ENCODE peak calls at places on chromosomes 4 and X, in five cellular contexts. G is HL-60, Q is K562, T is fibroblast of lung, V is AG10803. O is an unnamed sample.

GRCh38 chr4:54992266-54992665 is 133.1 kb downstream of the KDR start:
- DNase-seq in G (no peak), Q (no peak), T (peak; percentile 19), V (no peak), O (no peak)

GRCh38 chr4:71685975-71686374 is 97.9 kb downstream of the GC start:
- DNase-seq in G (no peak), Q (no peak), T (no peak), V (no peak), O (no peak)

GRCh38 chrX:427812-428725 is 41.4 kb upstream of the PPP2R3B start:
- DNase-seq in G (no peak), Q (peak; percentile 24), T (no peak), V (peak; percentile 19), O (peak; percentile 67)

GRCh38 chr4:169335331-169335730 is 64.6 kb upstream of the SH3RF1 start:
- DNase-seq in G (no peak), Q (no peak), T (peak; percentile 86), V (peak; percentile 38), O (peak; percentile 21)

GRCh38 chr4:141853091-141853734 is 216.8 kb downstream of the IL15 start:
- DNase-seq in G (no peak), Q (no peak), T (no peak), V (peak; percentile 32), O (peak; percentile 16)

GRCh38 chr4:62670509-62670908 is 1470.4 kb downstream of the ADGRL3 start:
- DNase-seq in G (no peak), Q (no peak), T (peak; percentile 20), V (no peak), O (no peak)

GRCh38 chr4:175790067-175790466 is 22.0 kb downstream of the GPM6A start:
- DNase-seq in G (no peak), Q (no peak), T (no peak), V (no peak), O (no peak)

GRCh38 chr4:89108068-89108467 is 3.3 kb upstream of the TIGD2 start:
- DNase-seq in G (no peak), Q (no peak), T (no peak), V (no peak), O (no peak)

GRCh38 chrX:97057349-97057909 is 173.7 kb downstream of the RPA4 start:
- DNase-seq in G (no peak), Q (no peak), T (peak; percentile 2), V (no peak), O (no peak)

GRCh38 chr4:55410431-55410830 is 14.7 kb downstream of the TMEM165 start:
- DNase-seq in G (no peak), Q (no peak), T (no peak), V (no peak), O (no peak)

GRCh38 chr4:80237992-80238391 is 28.5 kb upstream of the FGF5 start:
- DNase-seq in G (no peak), Q (no peak), T (peak; percentile 98), V (peak; percentile 94), O (no peak)

GRCh38 chr4:139416073-139416673 is 37.7 kb upstream of the RAB33B start:
- DNase-seq in G (peak; percentile 21), Q (peak; percentile 72), T (peak; percentile 48), V (peak; percentile 61), O (peak; percentile 40)

GRCh38 chr4:52660643-52661042 is 1.5 kb upstream of the USP46 start:
- DNase-seq in G (no peak), Q (no peak), T (no peak), V (no peak), O (peak; percentile 23)

GRCh38 chr4:81096566-81096965 is 66.1 kb downstream of the BMP3 start:
- DNase-seq in G (no peak), Q (no peak), T (no peak), V (peak; percentile 70), O (no peak)

GRCh38 chr4:173424899-173425805 is 26.2 kb upstream of the SCRG1 start:
- DNase-seq in G (no peak), Q (no peak), T (peak; percentile 91), V (peak; percentile 90), O (no peak)

GRCh38 chr4:155025762-155026457 is 182.5 kb upstream of the NPY2R start:
- DNase-seq in G (peak; percentile 3), Q (peak; percentile 44), T (peak; percentile 13), V (no peak), O (peak; percentile 76)

GRCh38 chrX:131778269-131779218 is 234.7 kb downstream of the OR13H1 start:
- DNase-seq in G (no peak), Q (no peak), T (peak; percentile 56), V (no peak), O (no peak)
- H3K4me3 ChIP-seq in G (no peak overlapping the region), Q (no peak overlapping the region), T (peak overlapping the region; percentile 30), V (no peak overlapping the region), O (no peak overlapping the region)

GRCh38 chr4:37981425-37981824 is 21.2 kb downstream of the PTTG2 start:
- DNase-seq in G (no peak), Q (no peak), T (no peak), V (no peak), O (no peak)
- H3K4me3 ChIP-seq in G (no peak overlapping the region), Q (no peak overlapping the region), T (no peak overlapping the region), V (no peak overlapping the region), O (no peak overlapping the region)

GRCh38 chr4:158929939-158930344 is 161.1 kb downstream of the FNIP2 start:
- DNase-seq in G (no peak), Q (peak; percentile 16), T (no peak), V (no peak), O (no peak)
- H3K4me3 ChIP-seq in G (no peak overlapping the region), Q (no peak overlapping the region), T (no peak overlapping the region), V (no peak overlapping the region), O (no peak overlapping the region)

GRCh38 chrX:41275661-41276609 is 58.0 kb upstream of the DDX3X start:
- DNase-seq in G (no peak), Q (peak; percentile 55), T (peak; percentile 48), V (peak; percentile 49), O (peak; percentile 76)
- H3K4me3 ChIP-seq in G (peak overlapping the region; percentile 47), Q (peak overlapping the region; percentile 37), T (peak overlapping the region; percentile 38), V (peak overlapping the region; percentile 56), O (peak overlapping the region; percentile 73)

GRCh38 chr4:13653356-13653755 is 25.8 kb upstream of the BOD1L1 start:
- DNase-seq in G (no peak), Q (no peak), T (no peak), V (no peak), O (no peak)

GRCh38 chr4:13659341-13660070 is 32.0 kb upstream of the BOD1L1 start:
- DNase-seq in G (no peak), Q (no peak), T (no peak), V (no peak), O (no peak)

GRCh38 chr4:13656569-13656988 is 29.1 kb upstream of the BOD1L1 start:
- DNase-seq in G (no peak), Q (peak; percentile 61), T (peak; percentile 60), V (peak; percentile 65), O (peak; percentile 78)

GRCh38 chr4:13654158-13654797 is 26.8 kb upstream of the BOD1L1 start:
- DNase-seq in G (peak; percentile 20), Q (peak; percentile 76), T (peak; percentile 50), V (peak; percentile 50), O (peak; percentile 91)

GRCh38 chr4:13657016-13657415 is 29.5 kb upstream of the BOD1L1 start:
- DNase-seq in G (no peak), Q (no peak), T (no peak), V (no peak), O (no peak)
- H3K4me3 ChIP-seq in G (no peak overlapping the region), Q (no peak overlapping the region), T (peak overlapping the region; percentile 22), V (peak overlapping the region; percentile 45), O (peak overlapping the region; percentile 4)

GRCh38 chrX:85244411-85245210 is 820 bp downstream of the ZNF711 start:
- DNase-seq in G (no peak), Q (peak; percentile 12), T (peak; percentile 41), V (peak; percentile 0), O (peak; percentile 29)

GRCh38 chrX:85243761-85244410 is at the start of the genes SATL1 and ZNF711:
- DNase-seq in G (no peak), Q (peak; percentile 50), T (peak; percentile 73), V (peak; percentile 5), O (peak; percentile 85)

GRCh38 chrX:85243155-85243554 is 424 bp downstream of the SATL1 start:
- DNase-seq in G (no peak), Q (peak; percentile 3), T (peak; percentile 1), V (no peak), O (no peak)
- H3K4me3 ChIP-seq in G (no peak overlapping the region), Q (peak overlapping the region; percentile 50), T (no peak overlapping the region), V (peak overlapping the region; percentile 71), O (peak overlapping the region; percentile 52)